ENCODE peak calls at places on chromosomes 5 and 9, in seven cellular contexts. U is HepG2, C is H1, L is HCT116, B is A549, D is GM12878, O is K562. S is an unnamed sample.

GRCh38 chr9:129572052-129572425 is 48.9 kb downstream of the C9orf50 start:
- DNase-seq in C (no peak), D (no peak), U (no peak), B (no peak), O (no peak), L (no peak), S (no peak)

GRCh38 chr9:129176786-129177442 is 1.1 kb downstream of the IER5L start:
- DNase-seq in U (no peak), D (no peak), B (peak; percentile 59), L (no peak), C (peak; percentile 64), O (no peak), S (peak; percentile 49)

GRCh38 chr5:139877129-139877597 is 81.6 kb downstream of the PSD2 start:
- DNase-seq in B (no peak), L (peak; percentile 71), U (no peak), C (no peak), D (no peak), O (no peak), S (no peak)

GRCh38 chr5:81234801-81235200 is 1.7 kb downstream of the CKMT2 start:
- DNase-seq in D (no peak), C (no peak), U (no peak), O (no peak), B (no peak), L (no peak), S (no peak)

GRCh38 chr9:14372437-14373318 is 58.7 kb upstream of the NFIB start:
- DNase-seq in L (peak; percentile 4), O (peak; percentile 31), B (peak; percentile 67), D (no peak), U (peak; percentile 53), C (no peak), S (peak; percentile 69)

GRCh38 chr5:96413028-96413427 is 20.0 kb downstream of the PCSK1 start:
- DNase-seq in O (no peak), U (no peak), D (no peak), L (no peak), C (no peak), B (no peak), S (no peak)

GRCh38 chr5:38590846-38591245 is 34.4 kb upstream of the LIFR start:
- DNase-seq in D (no peak), L (no peak), C (no peak), B (no peak), O (no peak), U (no peak), S (no peak)

GRCh38 chr5:380701-381309 is 59.3 kb downstream of the AHRR start:
- DNase-seq in B (no peak), L (no peak), D (no peak), U (no peak), C (peak; percentile 3), O (no peak), S (no peak)

GRCh38 chr9:19148170-19148569 is 20.9 kb upstream of the PLIN2 start:
- DNase-seq in C (no peak), U (no peak), L (no peak), O (no peak), D (no peak), B (no peak), S (no peak)

GRCh38 chr9:133619791-133620190 is 10.6 kb upstream of the FAM163B start:
- DNase-seq in B (no peak), L (no peak), O (no peak), D (no peak), C (no peak), U (no peak), S (no peak)

GRCh38 chr5:71865202-71865601 is 146.1 kb downstream of the CARTPT start:
- DNase-seq in O (no peak), U (no peak), L (no peak), B (peak; percentile 53), D (no peak), C (no peak), S (peak; percentile 75)

GRCh38 chr5:107669543-107670027 is 1.2 kb downstream of the EFNA5 start:
- DNase-seq in O (no peak), D (no peak), C (peak; percentile 73), U (no peak), B (peak; percentile 45), L (no peak), S (peak; percentile 2)

DNA sequence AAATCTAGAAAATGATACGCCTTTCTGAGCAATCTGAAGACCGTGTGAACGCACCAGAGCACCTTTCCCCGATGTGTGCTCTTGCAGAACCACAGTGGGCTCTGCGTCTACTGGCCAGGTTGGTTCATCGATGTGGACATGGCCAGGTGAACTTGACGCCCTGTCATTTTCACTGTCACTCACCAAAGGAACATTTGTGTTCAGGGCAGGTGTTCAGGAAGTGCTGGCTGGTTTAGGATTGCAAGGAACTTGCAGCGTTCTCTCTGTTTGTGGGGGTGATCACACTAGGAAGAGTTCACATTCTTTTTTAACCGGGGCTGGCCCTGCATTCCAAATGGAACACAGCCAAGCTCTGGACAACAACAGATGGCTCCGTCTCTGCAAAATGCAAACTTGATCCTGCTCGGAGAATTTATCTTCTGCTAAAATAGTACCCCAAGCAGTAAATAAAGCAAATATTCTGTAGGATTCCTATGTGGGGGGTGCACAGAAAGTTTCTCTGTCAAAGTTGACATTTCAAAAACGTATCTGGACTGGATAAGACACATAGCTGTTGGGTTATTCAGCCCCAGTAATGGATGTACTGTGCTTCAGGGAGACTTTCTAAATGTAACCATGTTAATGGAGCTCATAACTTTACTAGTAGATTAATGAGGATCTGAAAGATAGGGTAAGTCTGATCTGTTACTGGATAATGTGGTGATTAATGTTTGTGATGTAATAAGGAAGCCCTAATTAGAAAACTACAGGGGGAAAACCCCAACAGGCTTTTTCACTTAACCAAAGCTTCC is 45.7 kb upstream of the FANCC start:
- DNase-seq in L (no peak), B (no peak), D (no peak), C (no peak), O (no peak), U (no peak), S (peak; percentile 33)
- TF ChIP-seq RAD21 in L (no peak), B (no peak), D (no peak), C (no peak), O (no peak), U (no peak), S (no peak)

DNA sequence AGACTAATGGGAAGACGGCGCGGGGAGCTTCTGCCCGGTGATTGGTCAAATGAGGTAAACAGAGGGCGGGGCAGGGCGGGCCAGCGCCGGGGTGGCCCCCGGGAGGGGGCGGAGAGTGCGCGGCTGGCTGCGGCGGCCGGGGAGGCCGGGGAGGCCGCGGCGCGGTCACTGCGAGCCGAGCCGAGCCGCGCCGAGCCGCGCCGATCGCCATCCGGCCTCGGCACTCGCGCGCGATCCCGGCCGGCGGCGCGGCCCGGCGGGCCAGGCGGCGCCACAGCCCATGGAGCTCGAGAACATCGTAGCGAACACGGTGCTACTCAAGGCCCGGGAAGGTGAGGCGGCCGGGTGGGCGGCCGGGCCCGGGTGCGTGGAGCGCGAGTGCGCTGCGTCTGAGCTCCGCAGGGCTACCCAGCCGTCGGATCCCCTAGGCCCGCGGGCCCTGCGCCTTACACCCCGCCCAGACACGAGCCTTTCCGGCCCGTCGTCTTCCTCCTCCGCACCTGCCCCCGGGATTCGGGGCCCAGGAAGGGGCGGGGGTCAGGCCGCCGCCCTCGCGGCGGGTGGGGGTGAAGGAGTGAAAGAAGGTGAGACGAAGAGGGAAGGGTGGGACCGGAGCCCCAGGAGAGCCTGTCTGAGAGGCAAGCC is at the start of gene GRK6:
- DNase-seq in B (no peak), C (no peak), L (no peak), U (no peak), D (no peak), O (peak; percentile 72), S (no peak)
- TF ChIP-seq RAD21 in B (no peak), C (no peak), L (no peak), U (peak; percentile 46), D (no peak), O (no peak), S (no peak)

GRCh38 chr5:151080620-151081425 is at the start of gene TNIP1:
- DNase-seq in D (no peak), B (peak; percentile 93), U (peak; percentile 81), L (peak; percentile 58), O (peak; percentile 100), C (peak; percentile 92), S (peak; percentile 88)
- TF ChIP-seq RAD21 in D (no peak), B (no peak), U (no peak), L (no peak), O (no peak), C (no peak), S (no peak)

GRCh38 chr5:141681295-141681694 is 735 bp downstream of the ARAP3 start:
- DNase-seq in L (no peak), B (no peak), U (no peak), D (no peak), O (no peak), C (no peak), S (no peak)

GRCh38 chr5:141680178-141680577 is 1.9 kb downstream of the ARAP3 start:
- DNase-seq in U (no peak), B (no peak), C (no peak), D (no peak), O (no peak), L (no peak), S (no peak)

GRCh38 chr5:141681695-141682641 is at the start of gene ARAP3:
- DNase-seq in B (peak; percentile 75), O (peak; percentile 83), U (peak; percentile 9), D (no peak), L (peak; percentile 40), C (peak; percentile 88), S (peak; percentile 89)

GRCh38 chr5:141683596-141684161 is 1.6 kb upstream of the ARAP3 start:
- DNase-seq in U (no peak), C (no peak), L (no peak), D (no peak), O (no peak), B (no peak), S (no peak)

DNA sequence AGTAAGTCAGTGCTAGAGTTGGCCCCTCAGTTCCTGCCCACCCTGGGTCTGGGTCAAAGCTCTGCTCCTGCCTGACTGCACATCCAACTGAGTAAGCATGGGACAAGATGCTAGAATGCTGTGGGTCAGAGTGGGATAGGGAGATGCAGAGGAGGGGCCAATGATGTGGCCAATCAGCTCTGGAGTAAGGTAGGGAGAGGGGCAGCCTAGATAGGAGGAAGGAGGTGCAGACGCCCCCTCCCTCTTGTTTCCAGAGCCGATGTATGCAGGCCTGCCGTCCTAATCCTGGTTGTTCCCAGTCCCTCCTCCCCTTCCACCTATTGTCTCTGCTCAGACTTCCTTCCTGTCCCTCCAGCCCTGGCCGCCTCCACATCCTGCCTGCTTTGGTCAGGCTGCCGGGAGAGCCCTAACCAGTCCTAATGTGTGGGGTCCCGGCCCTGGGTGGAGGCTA is 1.3 kb downstream of the ARAP3 start:
- DNase-seq in U (peak; percentile 7), L (no peak), O (peak; percentile 33), D (no peak), B (no peak), C (peak; percentile 77), S (peak; percentile 41)
- TF ChIP-seq RAD21 in U (no peak), L (no peak), O (no peak), D (no peak), B (no peak), C (no peak), S (no peak)

GRCh38 chr9:93829271-93830223 is 125.6 kb downstream of the BARX1 start:
- DNase-seq in O (no peak), L (no peak), B (no peak), C (no peak), U (no peak), D (no peak), S (no peak)

GRCh38 chr9:93826209-93826608 is 128.9 kb downstream of the BARX1 start:
- DNase-seq in D (no peak), O (no peak), U (no peak), C (peak; percentile 94), L (no peak), B (peak; percentile 31), S (no peak)

GRCh38 chr9:93828331-93829097 is 126.6 kb downstream of the BARX1 start:
- DNase-seq in U (no peak), D (no peak), L (no peak), C (no peak), O (no peak), B (no peak), S (no peak)

GRCh38 chr9:93826905-93827544 is 128.1 kb downstream of the BARX1 start:
- DNase-seq in L (no peak), C (peak; percentile 73), O (peak; percentile 5), U (no peak), B (no peak), D (no peak), S (no peak)

GRCh38 chr9:93827545-93828330 is 127.4 kb downstream of the BARX1 start:
- DNase-seq in D (no peak), L (no peak), U (peak; percentile 43), O (peak; percentile 89), B (peak; percentile 62), C (peak; percentile 89), S (peak; percentile 28)
- TF ChIP-seq RAD21 in D (no peak), L (peak; percentile 39), U (peak; percentile 65), O (no peak), B (no peak), C (peak; percentile 70), S (peak; percentile 46)